ENCODE peak calls at places on chromosomes 6 and 20, in seven cellular contexts. C is HepG2, N is HCT116, J is K562, T is GM12878, U is SK-N-SH, S is H1. E is an unnamed sample.

GRCh38 chr20:34842143-34842542 is 16.7 kb upstream of the NCOA6 start:
- DNase-seq in C (no peak), N (no peak), J (no peak), T (no peak), U (no peak), S (no peak), E (no peak)

GRCh38 chr6:71332012-71332411 is 43.4 kb downstream of the OGFRL1 start:
- DNase-seq in C (no peak), N (no peak), J (no peak), T (no peak), U (no peak), S (no peak), E (no peak)

GRCh38 chr20:62641749-62642665 is at the start of gene SLCO4A1:
- DNase-seq in C (peak; percentile 59), N (peak; percentile 48), J (peak; percentile 99), T (no peak), U (peak; percentile 98), S (no peak), E (peak; percentile 84)

GRCh38 chr6:47844881-47845280 is 63.0 kb downstream of the OPN5 start:
- DNase-seq in C (no peak), N (no peak), J (no peak), T (no peak), U (no peak), S (no peak), E (no peak)

GRCh38 chr6:90605749-90606344 is 19.0 kb upstream of the MAP3K7 start:
- DNase-seq in C (no peak), N (no peak), J (no peak), T (no peak), U (no peak), S (no peak), E (no peak)

GRCh38 chr20:51487076-51487475 is 55.4 kb downstream of the NFATC2 start:
- DNase-seq in C (no peak), N (no peak), J (no peak), T (no peak), U (peak; percentile 50), S (no peak), E (no peak)

GRCh38 chr6:68575765-68576439 is 59.2 kb upstream of the ADGRB3 start:
- DNase-seq in C (no peak), N (no peak), J (peak; percentile 34), T (no peak), U (no peak), S (no peak), E (peak; percentile 54)

GRCh38 chr6:54621285-54621684 is 225.3 kb upstream of the FAM83B start:
- DNase-seq in C (no peak), N (peak; percentile 10), J (no peak), T (no peak), U (no peak), S (no peak), E (peak; percentile 18)

GRCh38 chr6:95768539-95768938 is 191.2 kb downstream of the MANEA start:
- DNase-seq in C (peak; percentile 49), N (no peak), J (no peak), T (no peak), U (no peak), S (peak; percentile 15), E (peak; percentile 54)

GRCh38 chr6:133254552-133255228 is 13.5 kb downstream of the EYA4 start:
- DNase-seq in C (no peak), N (no peak), J (no peak), T (no peak), U (no peak), S (no peak), E (no peak)

GRCh38 chr6:94636780-94637385 is 940.5 kb upstream of the MANEA start:
- DNase-seq in C (peak; percentile 32), N (peak; percentile 19), J (no peak), T (no peak), U (peak; percentile 1), S (no peak), E (peak; percentile 62)

GRCh38 chr6:132962936-132963579 is 148.7 kb downstream of the RPS12 start:
- DNase-seq in C (peak; percentile 79), N (peak; percentile 62), J (peak; percentile 67), T (no peak), U (peak; percentile 51), S (peak; percentile 66), E (peak; percentile 72)

GRCh38 chr6:162140453-162140852 is 587.1 kb downstream of the PRKN start:
- DNase-seq in C (no peak), N (no peak), J (no peak), T (no peak), U (no peak), S (no peak), E (no peak)

GRCh38 chr6:21610376-21610775 is 16.8 kb downstream of the SOX4 start:
- DNase-seq in C (no peak), N (no peak), J (no peak), T (no peak), U (no peak), S (no peak), E (no peak)

GRCh38 chr6:161066511-161066910 is 74.9 kb downstream of the MAP3K4 start:
- DNase-seq in C (no peak), N (no peak), J (no peak), T (no peak), U (no peak), S (no peak), E (no peak)

GRCh38 chr6:92587521-92587920 is 831.8 kb downstream of the EPHA7 start:
- DNase-seq in C (no peak), N (no peak), J (no peak), T (no peak), U (no peak), S (no peak), E (no peak)

GRCh38 chr6:75842191-75842590 is 93.2 kb downstream of the MYO6 start:
- DNase-seq in C (no peak), N (no peak), J (no peak), T (no peak), U (no peak), S (no peak), E (no peak)

GRCh38 chr6:133203344-133203697 is 37.8 kb upstream of the EYA4 start:
- DNase-seq in C (no peak), N (no peak), J (no peak), T (no peak), U (no peak), S (no peak), E (no peak)

GRCh38 chr6:121581327-121581726 is 145.9 kb downstream of the GJA1 start:
- DNase-seq in C (no peak), N (no peak), J (no peak), T (no peak), U (no peak), S (no peak), E (no peak)

GRCh38 chr6:139367810-139368321 is 6.6 kb downstream of the CITED2 start:
- DNase-seq in C (no peak), N (no peak), J (peak; percentile 42), T (no peak), U (no peak), S (peak; percentile 75), E (peak; percentile 36)

GRCh38 chr20:32203556-32204484 is 3.7 kb downstream of the PLAGL2 start:
- DNase-seq in C (no peak), N (no peak), J (no peak), T (no peak), U (no peak), S (no peak), E (peak; percentile 74)

GRCh38 chr6:34001706-34002645 is 143.9 kb downstream of the GRM4 start:
- DNase-seq in C (no peak), N (no peak), J (no peak), T (no peak), U (no peak), S (no peak), E (no peak)

GRCh38 chr6:142926494-142927273 is 18.3 kb downstream of the HIVEP2 start:
- DNase-seq in C (peak; percentile 93), N (no peak), J (peak; percentile 54), T (no peak), U (peak; percentile 86), S (no peak), E (peak; percentile 47)

GRCh38 chr6:57068066-57068465 is 21.6 kb downstream of the KIAA1586 start:
- DNase-seq in C (no peak), N (no peak), J (no peak), T (no peak), U (no peak), S (no peak), E (no peak)

GRCh38 chr20:63690898-63691710 is 5.3 kb upstream of the TNFRSF6B start:
- DNase-seq in C (no peak), N (no peak), J (no peak), T (no peak), U (peak; percentile 51), S (no peak), E (no peak)

GRCh38 chr6:89430563-89430962 is 2.4 kb upstream of the ANKRD6 start:
- DNase-seq in C (no peak), N (no peak), J (no peak), T (no peak), U (no peak), S (no peak), E (no peak)
- TF ChIP-seq JUND in C (no peak), N (no peak), J (no peak), T (no peak), U (no peak), S (no peak), E (no peak)

GRCh38 chr6:148760568-148761531 is 14.0 kb downstream of the UST start:
- DNase-seq in C (no peak), N (no peak), J (no peak), T (peak; percentile 64), U (no peak), S (no peak), E (no peak)
- TF ChIP-seq JUND in C (no peak), N (no peak), J (no peak), T (no peak), U (no peak), S (no peak), E (no peak)

DNA sequence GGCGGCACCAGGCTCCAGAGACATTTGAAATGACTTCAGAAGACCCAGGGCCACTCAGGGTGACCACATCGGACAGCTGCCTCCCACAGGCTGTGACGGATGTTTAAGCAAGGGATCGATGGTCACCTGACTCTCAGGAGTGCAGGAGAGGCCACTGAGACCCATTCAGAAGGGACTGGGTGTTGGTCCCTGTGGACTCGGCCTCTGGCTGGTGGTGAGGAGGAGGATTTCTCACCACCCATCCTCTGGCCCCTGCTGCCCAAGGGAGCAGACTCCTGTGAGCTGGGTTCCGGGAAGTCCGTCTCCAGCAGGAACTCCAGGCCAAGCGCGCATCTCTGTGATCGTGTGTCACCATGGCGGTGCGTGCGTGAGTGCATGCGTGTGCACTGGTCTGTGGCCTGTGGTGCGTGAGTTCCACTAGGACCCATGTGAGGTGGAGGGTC is 25.5 kb downstream of the NPEPL1 start:
- DNase-seq in C (no peak), N (no peak), J (no peak), T (no peak), U (peak; percentile 10), S (no peak), E (no peak)
- TF ChIP-seq JUND in C (no peak), N (no peak), J (no peak), T (no peak), U (no peak), S (no peak), E (no peak)

DNA sequence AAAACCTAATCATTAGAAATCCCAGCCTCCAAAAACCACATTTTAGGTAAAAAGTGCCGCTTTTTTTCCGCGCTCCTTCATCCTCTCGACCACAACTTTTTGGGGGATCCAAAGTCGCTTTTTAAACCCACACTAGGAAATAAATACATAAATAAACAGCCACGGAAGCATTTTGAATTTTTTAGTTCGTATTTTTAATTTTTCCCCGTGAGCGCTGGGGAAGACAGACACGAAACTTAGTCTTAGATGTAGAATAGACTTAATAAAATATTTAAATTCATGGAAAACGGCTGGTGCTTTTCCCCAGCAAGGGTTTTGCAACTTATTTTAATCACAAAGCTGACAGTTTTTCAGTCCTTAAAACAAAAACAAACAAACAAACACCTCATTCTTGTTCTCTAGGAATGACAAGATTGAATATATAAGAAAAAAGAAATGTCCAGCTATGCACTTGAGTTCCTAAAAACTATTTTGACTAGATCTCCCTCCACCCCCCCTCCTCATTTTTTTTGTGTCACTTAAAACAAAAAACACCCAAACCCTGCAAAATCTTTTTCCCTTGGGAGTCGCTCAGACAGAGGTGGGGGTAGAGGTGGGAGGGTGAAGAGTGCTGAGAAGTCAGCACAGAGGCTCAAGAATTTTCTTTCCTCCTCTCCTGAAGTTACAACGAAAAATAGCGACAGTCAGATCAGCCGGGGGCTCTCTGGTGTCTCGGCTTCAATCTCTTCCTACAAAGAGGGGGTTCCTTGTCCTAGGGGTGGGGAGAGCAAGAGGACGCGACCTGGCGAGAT is 43.4 kb upstream of the SUPT3H start:
- DNase-seq in C (no peak), N (no peak), J (peak; percentile 27), T (no peak), U (no peak), S (no peak), E (peak; percentile 7)
- TF ChIP-seq JUND in C (no peak), N (no peak), J (no peak), T (no peak), U (no peak), S (no peak), E (no peak)